ENCODE peak calls at places on chromosomes 11 and 22, in four cellular contexts. Y, I, J and E are unnamed samples.

GRCh38 chr11:124861670-124862069 is 3.6 kb upstream of the ROBO3 start:
- DNase-seq in I (no peak), Y (no peak), J (no peak), E (no peak)

GRCh38 chr11:46697303-46697702 is 3.1 kb downstream of the ARHGAP1 start:
- DNase-seq in Y (no peak), J (no peak), I (no peak), E (no peak)

GRCh38 chr22:44136112-44136511 is 44.6 kb upstream of the PARVG start:
- DNase-seq in Y (no peak), J (no peak), I (no peak), E (no peak)

GRCh38 chr11:122362381-122362780 is 246.4 kb upstream of the BLID start:
- DNase-seq in J (no peak), I (no peak), Y (no peak), E (no peak)

GRCh38 chr11:125496465-125496817 is 376 bp upstream of the FEZ1 start:
- DNase-seq in J (peak), I (no peak), Y (peak), E (no peak)

GRCh38 chr11:116276051-116277044 is 496.4 kb downstream of the BUD13 start:
- DNase-seq in I (no peak), Y (peak), J (peak), E (peak)

GRCh38 chr11:36162909-36163434 is 126.3 kb downstream of the COMMD9 start:
- DNase-seq in J (no peak), I (no peak), Y (no peak), E (no peak)

GRCh38 chr22:43101306-43101705 is 9.2 kb upstream of the BIK start:
- DNase-seq in J (no peak), I (no peak), Y (no peak), E (no peak)

GRCh38 chr11:8368194-8368593 is 104.5 kb upstream of the LMO1 start:
- DNase-seq in J (no peak), I (no peak), Y (no peak), E (no peak)

GRCh38 chr22:39244073-39244495 is 698 bp downstream of the PDGFB start:
- DNase-seq in J (no peak), I (no peak), Y (peak), E (no peak)

GRCh38 chr11:56750190-56750589 is 1.7 kb upstream of the OR9G4 start:
- DNase-seq in I (no peak), Y (no peak), J (peak), E (no peak)

GRCh38 chr11:75476716-75477613 is 44.0 kb upstream of the KLHL35 start:
- DNase-seq in J (no peak), I (no peak), Y (no peak), E (peak)

GRCh38 chr11:87463486-87464102 is 425.9 kb downstream of the TMEM135 start:
- DNase-seq in Y (peak), J (peak), I (no peak), E (no peak)

GRCh38 chr11:62461740-62462522 is 43.1 kb downstream of the SCGB1A1 start:
- DNase-seq in J (no peak), I (no peak), Y (no peak), E (no peak)

GRCh38 chr11:130827697-130828377 is 88.4 kb downstream of the SNX19 start:
- DNase-seq in I (no peak), J (peak), Y (peak), E (peak)

GRCh38 chr11:75667268-75667830 is 1.5 kb downstream of the MAP6 start:
- DNase-seq in I (no peak), Y (peak), J (peak), E (peak)

GRCh38 chr11:63867511-63867910 is 28.6 kb downstream of the MARK2 start:
- DNase-seq in J (no peak), Y (no peak), I (no peak), E (no peak)

GRCh38 chr22:40009953-40010751 is 15.4 kb downstream of the FAM83F start:
- DNase-seq in Y (no peak), J (no peak), I (no peak), E (peak)

GRCh38 chr22:38696606-38697005 is 4.1 kb downstream of the JOSD1 start:
- DNase-seq in I (no peak), Y (no peak), J (no peak), E (no peak)

GRCh38 chr11:15852179-15852578 is 504.2 kb downstream of the SOX6 start:
- DNase-seq in I (no peak), J (peak), Y (no peak), E (no peak)

GRCh38 chr22:19665784-19666662 is 48.3 kb upstream of the SEPTIN5 start:
- DNase-seq in J (no peak), Y (no peak), I (no peak), E (no peak)

GRCh38 chr11:34824425-34824824 is 91.8 kb downstream of the APIP start:
- DNase-seq in J (no peak), I (no peak), Y (no peak), E (peak)

GRCh38 chr11:107331728-107332127 is 125.9 kb downstream of the CWF19L2 start:
- DNase-seq in I (no peak), J (peak), Y (no peak), E (no peak)

GRCh38 chr11:86183694-86184093 is 60.9 kb upstream of the EED start:
- DNase-seq in J (no peak), Y (no peak), I (no peak), E (no peak)

DNA sequence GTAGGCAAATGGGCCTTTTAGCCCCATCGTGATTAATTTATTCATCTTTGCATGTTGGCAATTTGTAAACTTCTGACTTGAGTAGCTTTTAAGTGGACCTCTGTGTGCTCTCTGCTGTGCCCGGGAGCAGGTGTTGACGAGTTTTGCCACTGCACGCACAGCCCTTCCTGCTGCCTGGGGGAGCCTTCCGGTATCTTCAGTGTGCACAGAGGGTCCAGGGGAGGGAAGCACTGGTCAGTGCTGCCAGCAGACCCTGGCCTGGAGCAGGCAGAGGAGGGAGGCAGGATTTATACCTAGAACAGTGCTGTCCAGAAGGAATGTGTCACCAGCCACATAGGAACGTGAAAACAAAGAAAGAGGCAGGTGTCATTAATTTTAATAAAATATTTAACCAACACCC is 403.5 kb downstream of the TBC1D22A start:
- DNase-seq in I (no peak), Y (no peak), J (no peak), E (no peak)
- H3K27ac ChIP-seq in I (no peak), Y (no peak), J (no peak), E (no peak)

GRCh38 chr11:71474141-71474770 is 21.3 kb downstream of the NADSYN1 start:
- DNase-seq in Y (no peak), J (no peak), I (no peak), E (no peak)

GRCh38 chr11:71472941-71473792 is 20.2 kb downstream of the NADSYN1 start:
- DNase-seq in I (no peak), J (no peak), Y (no peak), E (no peak)

GRCh38 chr11:71472357-71472885 is 19.4 kb downstream of the NADSYN1 start:
- DNase-seq in Y (no peak), J (no peak), I (no peak), E (no peak)

GRCh38 chr11:71473793-71474080 is 20.7 kb downstream of the NADSYN1 start:
- DNase-seq in Y (no peak), I (no peak), J (no peak), E (no peak)

GRCh38 chr11:71470956-71471355 is 18.0 kb downstream of the NADSYN1 start:
- DNase-seq in J (no peak), I (no peak), Y (no peak), E (no peak)
- H3K27ac ChIP-seq in J (no peak), I (no peak), Y (no peak), E (no peak)

GRCh38 chr22:23591846-23592245 is 11.8 kb upstream of the IGLL1 start:
- DNase-seq in J (no peak), I (no peak), Y (no peak), E (peak)

GRCh38 chr22:23591203-23591791 is 11.2 kb upstream of the IGLL1 start:
- DNase-seq in Y (peak), J (peak), I (no peak), E (peak)
- H3K27ac ChIP-seq in Y (no peak), J (no peak), I (no peak), E (no peak)

DNA sequence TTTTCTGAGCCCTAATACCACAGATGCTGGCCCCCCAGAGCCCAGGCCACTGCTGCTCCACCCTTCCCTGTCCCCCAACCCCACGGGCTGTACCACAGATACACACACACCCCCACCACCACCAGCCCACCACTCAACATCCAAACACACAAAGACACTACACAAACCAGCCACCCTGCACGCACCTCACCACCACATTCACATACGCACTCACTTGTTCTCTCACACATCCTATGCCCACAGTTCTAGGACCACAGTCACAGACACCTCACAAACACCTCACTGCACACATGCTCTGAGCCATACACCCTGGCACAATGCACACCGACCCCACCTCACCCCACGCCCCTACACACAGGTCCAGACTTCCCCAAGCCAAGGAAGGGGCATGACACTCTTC is 22.5 kb upstream of the OAF start:
- DNase-seq in I (no peak), Y (no peak), J (no peak), E (no peak)
- H3K27ac ChIP-seq in I (peak), Y (no peak), J (no peak), E (peak)

DNA sequence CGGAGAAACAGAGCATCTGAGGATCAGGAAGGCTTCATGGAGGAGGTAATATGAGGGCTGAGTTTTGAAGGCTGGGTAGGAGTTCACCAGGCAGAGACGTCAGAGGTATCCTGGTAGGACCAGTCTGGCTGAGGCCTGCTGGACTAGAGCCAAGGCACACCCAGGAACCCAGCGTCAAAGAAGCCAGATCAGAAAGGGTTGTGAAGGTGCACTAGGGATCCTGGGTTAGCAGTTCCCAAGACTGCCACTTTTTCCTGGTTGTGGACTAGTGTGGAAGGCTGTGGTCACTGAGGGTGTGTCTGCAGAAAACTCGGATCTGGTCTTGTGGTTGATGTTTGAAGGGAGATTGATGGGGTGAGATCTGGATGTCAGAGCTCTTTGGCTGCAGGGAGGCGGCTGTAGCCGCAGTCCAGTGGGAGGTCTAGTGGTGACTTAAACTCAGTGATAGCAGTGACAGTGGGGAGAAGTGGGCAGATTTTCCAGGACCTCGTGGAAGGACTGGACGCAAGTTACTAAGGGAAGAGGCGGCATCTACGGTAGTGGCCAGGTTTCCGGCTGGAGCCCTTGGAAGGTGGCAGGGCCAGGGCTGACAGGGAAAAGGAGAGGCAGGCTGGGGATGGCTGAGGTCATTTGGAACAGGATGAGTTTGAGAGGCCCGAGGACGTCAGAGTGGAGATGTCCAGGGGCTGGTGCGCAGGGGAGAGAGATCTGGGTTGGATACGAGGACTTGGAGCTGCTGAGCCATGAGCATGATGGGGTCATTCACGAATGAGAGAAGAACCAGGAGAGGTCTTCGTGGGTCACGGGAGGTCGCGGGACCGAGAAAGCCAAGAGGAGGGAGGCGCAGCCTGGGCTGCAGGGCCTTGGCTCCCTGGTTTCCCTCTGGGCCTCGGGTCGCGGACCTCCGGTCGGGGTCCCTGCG is 10.9 kb downstream of the RELA start:
- DNase-seq in Y (no peak), J (peak), I (no peak), E (peak)
- H3K27ac ChIP-seq in Y (no peak), J (no peak), I (peak), E (peak)

GRCh38 chr11:119316017-119316728 is 757 bp downstream of the MCAM start:
- DNase-seq in Y (peak), I (no peak), J (no peak), E (peak)

GRCh38 chr11:119314748-119315138 is 2.2 kb downstream of the MCAM start:
- DNase-seq in J (no peak), Y (no peak), I (no peak), E (no peak)

GRCh38 chr11:119316729-119317591 is at the start of gene MCAM:
- DNase-seq in Y (peak), J (peak), I (no peak), E (no peak)

GRCh38 chr11:119317592-119318239 is 786 bp upstream of the MCAM start:
- DNase-seq in Y (no peak), I (no peak), J (no peak), E (no peak)

DNA sequence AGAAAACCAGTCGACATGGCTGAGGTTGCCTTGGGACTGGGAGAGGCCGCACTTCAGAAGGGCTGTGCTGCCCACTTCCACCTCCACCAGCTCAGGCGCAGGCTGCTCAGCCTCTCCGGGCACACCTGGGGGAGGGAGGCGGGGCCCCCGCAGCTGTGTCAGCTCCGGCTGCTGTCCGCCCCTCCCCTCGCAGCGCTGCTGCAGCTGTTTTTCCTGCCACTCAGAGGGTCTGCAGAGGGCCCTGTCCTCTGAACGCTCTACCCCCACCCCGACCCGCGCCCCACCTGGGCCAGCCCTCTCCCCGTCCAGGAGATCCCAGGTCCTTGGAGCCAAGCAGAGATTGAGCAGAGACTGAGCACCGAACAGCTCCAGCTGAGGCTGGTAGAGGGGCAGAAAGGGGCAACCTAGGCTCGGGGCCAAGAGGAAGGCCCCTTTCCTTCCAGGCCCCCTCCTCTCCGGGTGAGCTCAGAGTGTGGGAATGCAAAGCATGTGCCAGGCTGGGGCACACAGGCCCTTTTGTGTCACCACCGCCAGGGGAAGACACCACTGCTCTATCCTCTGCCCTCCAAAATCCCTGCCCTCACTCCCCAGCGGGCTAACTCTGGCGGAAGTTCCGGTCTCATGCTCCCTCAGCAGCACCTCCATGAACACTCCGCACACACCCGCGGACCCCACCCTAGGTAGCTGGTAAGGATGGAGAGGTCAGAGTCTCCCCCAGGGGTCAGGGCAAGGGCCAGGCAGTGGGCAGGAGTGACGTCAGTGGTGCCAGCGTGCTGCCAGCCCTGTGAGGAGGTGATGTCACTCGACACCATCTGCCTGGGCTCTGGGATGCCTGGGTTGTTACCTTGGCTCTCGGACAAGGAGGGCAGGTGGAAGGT is 1.6 kb downstream of the MCAM start:
- DNase-seq in I (no peak), J (peak), Y (peak), E (no peak)
- H3K27ac ChIP-seq in I (peak), J (no peak), Y (no peak), E (peak)

DNA sequence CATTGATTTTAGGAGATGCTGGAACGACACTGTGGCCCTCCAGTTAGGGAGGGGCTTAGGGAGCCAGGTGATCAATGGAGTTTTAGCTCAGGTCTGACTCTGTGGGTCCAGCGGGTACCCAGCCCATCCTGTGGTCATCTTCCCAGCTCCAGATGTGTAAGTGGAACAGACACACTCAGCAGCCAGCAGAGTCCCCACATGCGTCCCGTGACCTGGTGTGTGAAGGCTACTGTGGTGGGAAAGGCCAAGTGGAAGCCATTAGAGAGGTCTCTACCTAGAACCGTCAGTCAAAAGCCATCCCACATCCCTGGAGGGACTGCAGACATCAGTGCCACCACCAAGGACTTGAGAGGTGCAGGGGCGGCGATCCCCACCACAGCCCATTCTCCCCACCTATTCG is 19.9 kb upstream of the CD81 start:
- DNase-seq in Y (no peak), I (no peak), J (no peak), E (no peak)
- H3K27ac ChIP-seq in Y (no peak), I (no peak), J (no peak), E (no peak)

GRCh38 chr22:17997456-17997855 is 26.9 kb downstream of the MICAL3 start:
- DNase-seq in J (no peak), Y (no peak), I (no peak), E (no peak)
- H3K27ac ChIP-seq in J (no peak), Y (no peak), I (no peak), E (no peak)